ENCODE peak calls at places on chromosomes 3 and 15, in nine cellular contexts. One of them, this sample, is unnamed. For H3K36me3, the result is how much of the 10 kb centered on the place peaks cover.

GRCh38 chr3:94115482-94115881 is 52.6 kb downstream of the NSUN3 start:
- DNase-seq in osteoblast: no peak
- DNase-seq in aorta: no peak
- DNase-seq in MM.1S: peak
- DNase-seq in H7: no peak
- DNase-seq in K562: peak
- DNase-seq in cardiac muscle cell: no peak
- DNase-seq in PC-3: peak
- DNase-seq in colonic mucosa: no peak
- DNase-seq in this sample: no peak

GRCh38 chr3:58804914-58805313 is 138.3 kb upstream of the FAM3D start:
- DNase-seq in osteoblast: peak
- DNase-seq in aorta: no peak
- DNase-seq in MM.1S: no peak
- DNase-seq in H7: no peak
- DNase-seq in K562: no peak
- DNase-seq in cardiac muscle cell: no peak
- DNase-seq in PC-3: no peak
- DNase-seq in colonic mucosa: no peak
- DNase-seq in this sample: no peak

GRCh38 chr3:24483873-24484272 is 10.8 kb downstream of the THRB start:
- DNase-seq in osteoblast: no peak
- DNase-seq in aorta: no peak
- DNase-seq in MM.1S: no peak
- DNase-seq in H7: no peak
- DNase-seq in K562: peak
- DNase-seq in cardiac muscle cell: no peak
- DNase-seq in PC-3: no peak
- DNase-seq in colonic mucosa: no peak
- DNase-seq in this sample: no peak

GRCh38 chr3:102114264-102114979 is 265.1 kb downstream of the NFKBIZ start:
- DNase-seq in osteoblast: no peak
- DNase-seq in aorta: no peak
- DNase-seq in MM.1S: no peak
- DNase-seq in H7: no peak
- DNase-seq in K562: no peak
- DNase-seq in cardiac muscle cell: no peak
- DNase-seq in PC-3: no peak
- DNase-seq in colonic mucosa: no peak
- DNase-seq in this sample: no peak

GRCh38 chr3:43062040-43062555 is 43.8 kb downstream of the POMGNT2 start:
- DNase-seq in osteoblast: no peak
- DNase-seq in aorta: no peak
- DNase-seq in MM.1S: no peak
- DNase-seq in H7: no peak
- DNase-seq in K562: no peak
- DNase-seq in cardiac muscle cell: no peak
- DNase-seq in PC-3: no peak
- DNase-seq in colonic mucosa: no peak
- DNase-seq in this sample: no peak

GRCh38 chr3:67109651-67110204 is 111.6 kb downstream of the KBTBD8 start:
- DNase-seq in osteoblast: no peak
- DNase-seq in aorta: no peak
- DNase-seq in MM.1S: peak
- DNase-seq in H7: no peak
- DNase-seq in K562: peak
- DNase-seq in cardiac muscle cell: peak
- DNase-seq in PC-3: peak
- DNase-seq in colonic mucosa: no peak
- DNase-seq in this sample: no peak

GRCh38 chr3:19547665-19548464 is 386.2 kb downstream of the EFHB start:
- DNase-seq in osteoblast: no peak
- DNase-seq in aorta: no peak
- DNase-seq in MM.1S: no peak
- DNase-seq in H7: no peak
- DNase-seq in K562: no peak
- DNase-seq in cardiac muscle cell: no peak
- DNase-seq in PC-3: no peak
- DNase-seq in colonic mucosa: peak
- DNase-seq in this sample: no peak

GRCh38 chr3:50227390-50228183 is 8.4 kb upstream of the GNAI2 start:
- DNase-seq in osteoblast: peak
- DNase-seq in aorta: peak
- DNase-seq in MM.1S: peak
- DNase-seq in H7: peak
- DNase-seq in K562: peak
- DNase-seq in cardiac muscle cell: peak
- DNase-seq in PC-3: peak
- DNase-seq in colonic mucosa: peak
- DNase-seq in this sample: peak

GRCh38 chr15:95277266-95277665 is 1045.9 kb downstream of the MCTP2 start:
- DNase-seq in osteoblast: peak
- DNase-seq in aorta: no peak
- DNase-seq in MM.1S: no peak
- DNase-seq in H7: no peak
- DNase-seq in K562: no peak
- DNase-seq in cardiac muscle cell: no peak
- DNase-seq in PC-3: peak
- DNase-seq in colonic mucosa: no peak
- DNase-seq in this sample: no peak

GRCh38 chr3:177824190-177824786 is 627.0 kb upstream of the TBL1XR1 start:
- DNase-seq in osteoblast: peak
- DNase-seq in aorta: no peak
- DNase-seq in MM.1S: no peak
- DNase-seq in H7: no peak
- DNase-seq in K562: no peak
- DNase-seq in cardiac muscle cell: no peak
- DNase-seq in PC-3: peak
- DNase-seq in colonic mucosa: peak
- DNase-seq in this sample: no peak

GRCh38 chr3:30640856-30641255 is 34.5 kb downstream of the TGFBR2 start:
- DNase-seq in osteoblast: no peak
- DNase-seq in aorta: no peak
- DNase-seq in MM.1S: no peak
- DNase-seq in H7: no peak
- DNase-seq in K562: no peak
- DNase-seq in cardiac muscle cell: no peak
- DNase-seq in PC-3: no peak
- DNase-seq in colonic mucosa: no peak
- DNase-seq in this sample: no peak

GRCh38 chr3:197516517-197516889 is 39.3 kb downstream of the BDH1 start:
- DNase-seq in osteoblast: peak
- DNase-seq in aorta: no peak
- DNase-seq in MM.1S: no peak
- DNase-seq in H7: no peak
- DNase-seq in K562: peak
- DNase-seq in cardiac muscle cell: no peak
- DNase-seq in PC-3: peak
- DNase-seq in colonic mucosa: no peak
- DNase-seq in this sample: no peak

GRCh38 chr3:25428003-25428861 is at the start of gene RARB:
- DNase-seq in osteoblast: peak
- DNase-seq in aorta: peak
- DNase-seq in MM.1S: peak
- DNase-seq in H7: peak
- DNase-seq in K562: peak
- DNase-seq in cardiac muscle cell: peak
- DNase-seq in PC-3: no peak
- DNase-seq in colonic mucosa: peak
- DNase-seq in this sample: no peak

GRCh38 chr3:108662141-108662738 is 72.7 kb downstream of the DZIP3 start:
- DNase-seq in osteoblast: peak
- DNase-seq in aorta: no peak
- DNase-seq in MM.1S: peak
- DNase-seq in H7: peak
- DNase-seq in K562: peak
- DNase-seq in cardiac muscle cell: peak
- DNase-seq in PC-3: peak
- DNase-seq in colonic mucosa: peak
- DNase-seq in this sample: no peak

GRCh38 chr3:83251490-83251889 is 1490.0 kb upstream of the GBE1 start:
- DNase-seq in osteoblast: no peak
- DNase-seq in aorta: peak
- DNase-seq in MM.1S: no peak
- DNase-seq in H7: no peak
- DNase-seq in K562: no peak
- DNase-seq in cardiac muscle cell: no peak
- DNase-seq in PC-3: no peak
- DNase-seq in colonic mucosa: no peak
- DNase-seq in this sample: no peak

GRCh38 chr3:17158941-17159682 is 274.4 kb downstream of the PLCL2 start:
- DNase-seq in osteoblast: peak
- DNase-seq in aorta: no peak
- DNase-seq in MM.1S: no peak
- DNase-seq in H7: no peak
- DNase-seq in K562: no peak
- DNase-seq in cardiac muscle cell: peak
- DNase-seq in PC-3: peak
- DNase-seq in colonic mucosa: no peak
- DNase-seq in this sample: no peak

GRCh38 chr15:64911317-64912186 is at the start of gene ANKDD1A:
- DNase-seq in osteoblast: peak
- DNase-seq in aorta: peak
- DNase-seq in MM.1S: peak
- DNase-seq in H7: peak
- DNase-seq in K562: no peak
- DNase-seq in cardiac muscle cell: peak
- DNase-seq in PC-3: peak
- DNase-seq in colonic mucosa: peak
- DNase-seq in this sample: no peak

DNA sequence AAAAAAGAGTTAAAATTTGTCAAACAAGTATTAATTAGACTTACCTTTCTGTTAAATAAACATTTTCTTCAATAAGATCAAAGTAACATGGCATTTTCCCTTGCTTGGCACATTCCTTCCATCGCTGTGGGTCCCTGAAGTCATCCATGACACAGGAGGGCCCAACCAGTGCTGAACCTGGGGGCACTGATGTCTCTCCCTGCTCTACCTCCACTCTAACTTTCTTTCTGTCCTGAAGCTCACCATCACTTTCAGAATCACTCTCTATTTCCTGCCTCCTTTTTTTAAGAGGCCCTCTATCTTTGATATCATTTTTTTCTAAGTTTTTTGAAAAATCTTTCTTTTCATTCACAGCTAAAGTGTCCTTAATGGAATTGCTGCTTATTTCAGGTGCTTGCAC is 43.8 kb downstream of the SETD2 start:
- DNase-seq in osteoblast: no peak
- DNase-seq in aorta: no peak
- DNase-seq in MM.1S: no peak
- DNase-seq in H7: no peak
- DNase-seq in K562: no peak
- DNase-seq in cardiac muscle cell: no peak
- DNase-seq in PC-3: no peak
- DNase-seq in colonic mucosa: no peak
- DNase-seq in this sample: no peak
- H3K36me3 ChIP-seq in osteoblast: under half
- H3K36me3 ChIP-seq in aorta: under half
- H3K36me3 ChIP-seq in MM.1S: under half
- H3K36me3 ChIP-seq in H7: under half
- H3K36me3 ChIP-seq in K562: half or more
- H3K36me3 ChIP-seq in cardiac muscle cell: under half
- H3K36me3 ChIP-seq in PC-3: under half
- H3K36me3 ChIP-seq in colonic mucosa: under half
- H3K36me3 ChIP-seq in this sample: under half

DNA sequence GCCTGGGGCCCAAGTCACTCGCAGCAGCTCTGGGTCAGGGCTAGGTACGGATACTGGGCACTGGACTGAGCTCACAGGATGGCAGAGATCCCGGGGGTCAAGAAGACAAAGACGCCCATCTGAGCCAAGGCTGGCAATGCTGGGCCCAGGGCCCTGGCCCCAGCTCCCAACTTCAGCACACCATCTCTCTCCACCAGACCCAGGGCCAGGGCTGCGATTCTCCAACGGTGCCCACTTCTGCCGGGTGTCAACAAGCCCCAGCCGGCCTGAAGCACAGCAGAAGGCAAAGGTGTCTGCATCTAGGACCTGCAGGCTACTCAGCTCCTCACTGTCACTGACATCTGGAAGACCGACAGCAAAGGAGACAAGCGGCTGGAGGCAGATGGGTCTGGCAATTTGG is 8.6 kb downstream of the WDR73 start:
- DNase-seq in osteoblast: no peak
- DNase-seq in aorta: peak
- DNase-seq in MM.1S: no peak
- DNase-seq in H7: no peak
- DNase-seq in K562: no peak
- DNase-seq in cardiac muscle cell: no peak
- DNase-seq in PC-3: no peak
- DNase-seq in colonic mucosa: no peak
- DNase-seq in this sample: no peak
- H3K36me3 ChIP-seq in osteoblast: half or more
- H3K36me3 ChIP-seq in aorta: under half
- H3K36me3 ChIP-seq in MM.1S: under half
- H3K36me3 ChIP-seq in H7: under half
- H3K36me3 ChIP-seq in K562: half or more
- H3K36me3 ChIP-seq in cardiac muscle cell: half or more
- H3K36me3 ChIP-seq in PC-3: under half
- H3K36me3 ChIP-seq in colonic mucosa: under half
- H3K36me3 ChIP-seq in this sample: half or more

DNA sequence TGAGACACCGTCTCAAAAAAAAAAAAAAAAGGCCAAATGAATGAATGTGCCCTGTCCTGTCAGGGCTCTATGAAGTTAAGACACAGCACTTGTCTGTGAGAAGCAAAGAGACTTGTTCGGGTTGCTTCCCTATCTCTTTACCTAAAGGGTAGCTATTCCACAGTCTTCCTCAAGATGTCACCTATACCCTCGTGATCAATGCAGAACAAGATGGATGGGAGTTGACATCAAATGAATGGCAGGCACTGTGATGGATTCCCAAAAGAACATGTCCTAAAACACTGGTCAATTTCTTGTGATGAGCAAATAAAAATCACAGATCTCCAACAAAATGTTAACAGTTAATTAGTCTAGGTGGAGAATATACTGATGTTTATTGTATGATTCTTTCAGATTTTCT is 9.5 kb downstream of the TADA3 start:
- DNase-seq in osteoblast: no peak
- DNase-seq in aorta: no peak
- DNase-seq in MM.1S: no peak
- DNase-seq in H7: peak
- DNase-seq in K562: peak
- DNase-seq in cardiac muscle cell: no peak
- DNase-seq in PC-3: peak
- DNase-seq in colonic mucosa: no peak
- DNase-seq in this sample: no peak
- H3K36me3 ChIP-seq in osteoblast: half or more
- H3K36me3 ChIP-seq in aorta: under half
- H3K36me3 ChIP-seq in MM.1S: under half
- H3K36me3 ChIP-seq in H7: under half
- H3K36me3 ChIP-seq in K562: half or more
- H3K36me3 ChIP-seq in cardiac muscle cell: under half
- H3K36me3 ChIP-seq in PC-3: under half
- H3K36me3 ChIP-seq in colonic mucosa: under half
- H3K36me3 ChIP-seq in this sample: under half

DNA sequence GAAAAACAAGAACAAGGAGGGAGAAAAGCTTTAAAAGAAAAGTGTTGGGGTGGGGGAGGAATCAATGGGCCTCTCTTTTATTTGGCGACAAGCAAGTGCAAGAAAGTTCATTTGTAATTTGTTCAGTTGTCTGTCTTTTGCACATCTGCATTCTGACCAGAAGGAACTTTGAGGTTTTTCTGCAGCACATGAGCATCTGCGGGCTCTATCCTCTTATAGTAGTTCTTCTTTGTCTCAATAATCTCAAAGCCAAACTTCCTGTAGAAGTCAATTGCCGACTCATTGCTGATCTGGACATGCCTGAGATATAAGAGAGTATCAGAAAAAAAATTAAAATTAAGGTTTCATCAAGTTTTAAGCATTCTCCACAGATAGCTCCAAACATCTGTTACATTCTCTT is 24.4 kb downstream of the NAA50 start:
- DNase-seq in osteoblast: no peak
- DNase-seq in aorta: no peak
- DNase-seq in MM.1S: no peak
- DNase-seq in H7: no peak
- DNase-seq in K562: no peak
- DNase-seq in cardiac muscle cell: no peak
- DNase-seq in PC-3: no peak
- DNase-seq in colonic mucosa: no peak
- DNase-seq in this sample: no peak
- H3K36me3 ChIP-seq in osteoblast: under half
- H3K36me3 ChIP-seq in aorta: under half
- H3K36me3 ChIP-seq in MM.1S: under half
- H3K36me3 ChIP-seq in H7: under half
- H3K36me3 ChIP-seq in K562: half or more
- H3K36me3 ChIP-seq in cardiac muscle cell: under half
- H3K36me3 ChIP-seq in PC-3: half or more
- H3K36me3 ChIP-seq in colonic mucosa: under half
- H3K36me3 ChIP-seq in this sample: under half

This sample was measured in effector memory CD4-positive, alpha-beta T cell.